ENCODE peak calls at places on chromosome 6, in six cellular contexts. D, M, A, T, W and Z are unnamed samples.

GRCh38 chr6:15534970-15535369 is 127.9 kb downstream of the DTNBP1 start:
- ATAC-seq in D (no peak), M (no peak), A (peak), T (no peak), W (no peak), Z (no peak)

GRCh38 chr6:129606664-129607063 is 103.3 kb downstream of the ARHGAP18 start:
- ATAC-seq in D (no peak), M (no peak), A (no peak), T (no peak), W (no peak), Z (no peak)

GRCh38 chr6:38370653-38371311 is 268.9 kb downstream of the BTBD9 start:
- ATAC-seq in D (no peak), M (no peak), A (no peak), T (no peak), W (no peak), Z (no peak)

GRCh38 chr6:161273356-161273751 is 507 bp downstream of the AGPAT4 start:
- ATAC-seq in D (peak), M (peak), A (no peak), T (peak), W (no peak), Z (peak)

GRCh38 chr6:33812669-33813068 is 8.9 kb upstream of the MLN start:
- ATAC-seq in D (peak), M (no peak), A (peak), T (no peak), W (peak), Z (no peak)

GRCh38 chr6:25369450-25370086 is 90.4 kb downstream of the CARMIL1 start:
- ATAC-seq in D (peak), M (peak), A (peak), T (peak), W (no peak), Z (peak)

GRCh38 chr6:89928604-89929003 is 34.3 kb downstream of the GJA10 start:
- ATAC-seq in D (no peak), M (no peak), A (no peak), T (no peak), W (no peak), Z (no peak)

GRCh38 chr6:168837231-168837903 is 396.4 kb downstream of the SMOC2 start:
- ATAC-seq in D (no peak), M (peak), A (no peak), T (no peak), W (no peak), Z (no peak)

GRCh38 chr6:27518881-27519795 is 46.2 kb upstream of the ZNF184 start:
- ATAC-seq in D (peak), M (peak), A (peak), T (peak), W (peak), Z (peak)

GRCh38 chr6:10196090-10196489 is 218.8 kb downstream of the TFAP2A start:
- ATAC-seq in D (no peak), M (no peak), A (no peak), T (no peak), W (no peak), Z (no peak)

GRCh38 chr6:166744654-166745134 is 117.6 kb upstream of the RPS6KA2 start:
- ATAC-seq in D (no peak), M (no peak), A (no peak), T (no peak), W (no peak), Z (no peak)

GRCh38 chr6:33710296-33711121 is 991 bp downstream of the UQCC2 start:
- ATAC-seq in D (no peak), M (no peak), A (no peak), T (peak), W (peak), Z (no peak)

GRCh38 chr6:28858963-28859362 is 64.8 kb downstream of the TRIM27 start:
- ATAC-seq in D (peak), M (no peak), A (no peak), T (no peak), W (no peak), Z (no peak)

GRCh38 chr6:71349395-71349794 is 60.8 kb downstream of the OGFRL1 start:
- ATAC-seq in D (peak), M (peak), A (peak), T (no peak), W (no peak), Z (no peak)

GRCh38 chr6:149385998-149386646 is 13.9 kb upstream of the SUMO4 start:
- ATAC-seq in D (no peak), M (no peak), A (no peak), T (no peak), W (no peak), Z (no peak)

GRCh38 chr6:85008311-85009015 is 244.1 kb upstream of the TBX18 start:
- ATAC-seq in D (no peak), M (no peak), A (no peak), T (no peak), W (no peak), Z (no peak)

GRCh38 chr6:168455847-168456530 is 15.0 kb downstream of the SMOC2 start:
- ATAC-seq in D (no peak), M (no peak), A (no peak), T (no peak), W (no peak), Z (no peak)

GRCh38 chr6:14305629-14306028 is 188.1 kb downstream of the CD83 start:
- ATAC-seq in D (no peak), M (no peak), A (no peak), T (no peak), W (no peak), Z (no peak)

GRCh38 chr6:78911218-78911617 is 43.9 kb downstream of the IRAK1BP1 start:
- ATAC-seq in D (peak), M (no peak), A (no peak), T (no peak), W (no peak), Z (no peak)

GRCh38 chr6:118799826-118800225 is 94.1 kb upstream of the ASF1A start:
- ATAC-seq in D (peak), M (no peak), A (no peak), T (no peak), W (peak), Z (no peak)

GRCh38 chr6:159842035-159842434 is 42.0 kb downstream of the PNLDC1 start:
- ATAC-seq in D (no peak), M (no peak), A (no peak), T (no peak), W (peak), Z (no peak)

GRCh38 chr6:139580592-139581484 is 206.4 kb upstream of the CITED2 start:
- ATAC-seq in D (no peak), M (no peak), A (no peak), T (no peak), W (no peak), Z (no peak)

GRCh38 chr6:53615633-53616449 is 49.7 kb downstream of the KLHL31 start:
- ATAC-seq in D (peak), M (no peak), A (peak), T (peak), W (peak), Z (no peak)

GRCh38 chr6:72032056-72032455 is 145.7 kb downstream of the RIMS1 start:
- ATAC-seq in D (peak), M (no peak), A (no peak), T (no peak), W (no peak), Z (no peak)

GRCh38 chr6:134435814-134436280 is 117.9 kb upstream of the SGK1 start:
- ATAC-seq in D (no peak), M (no peak), A (no peak), T (no peak), W (peak), Z (no peak)

GRCh38 chr6:65937982-65938381 is 231.0 kb upstream of the EYS start:
- ATAC-seq in D (no peak), M (no peak), A (no peak), T (peak), W (no peak), Z (no peak)

GRCh38 chr6:26360451-26361416 is 4.3 kb upstream of the BTN3A2 start:
- ATAC-seq in D (no peak), M (no peak), A (no peak), T (no peak), W (no peak), Z (no peak)

GRCh38 chr6:16704706-16705402 is 56.4 kb downstream of the ATXN1 start:
- ATAC-seq in D (peak), M (peak), A (no peak), T (peak), W (peak), Z (no peak)

GRCh38 chr6:116316772-116317467 is 37.2 kb upstream of the TSPYL1 start:
- ATAC-seq in D (no peak), M (peak), A (no peak), T (no peak), W (no peak), Z (peak)

GRCh38 chr6:165183496-165184140 is 125.8 kb downstream of the C6orf118 start:
- ATAC-seq in D (no peak), M (no peak), A (no peak), T (no peak), W (no peak), Z (no peak)

GRCh38 chr6:36758516-36759176 is 61.0 kb downstream of the RAB44 start:
- ATAC-seq in D (no peak), M (no peak), A (no peak), T (peak), W (peak), Z (peak)

GRCh38 chr6:29696147-29697129 is 15.5 kb upstream of the ZFP57 start:
- ATAC-seq in D (peak), M (no peak), A (peak), T (no peak), W (peak), Z (no peak)

GRCh38 chr6:4899249-4899648 is 104.6 kb downstream of the RPP40 start:
- ATAC-seq in D (no peak), M (no peak), A (no peak), T (no peak), W (no peak), Z (no peak)
- H3K27ac ChIP-seq in D (no peak), M (no peak), A (no peak), T (no peak), W (no peak), Z (no peak)

GRCh38 chr6:82017316-82017715 is 230.2 kb downstream of the IBTK start:
- ATAC-seq in D (peak), M (peak), A (no peak), T (peak), W (peak), Z (peak)

GRCh38 chr6:82013561-82014275 is 233.8 kb downstream of the IBTK start:
- ATAC-seq in D (peak), M (peak), A (peak), T (peak), W (no peak), Z (peak)

GRCh38 chr6:82017773-82018172 is 229.8 kb downstream of the IBTK start:
- ATAC-seq in D (no peak), M (no peak), A (no peak), T (no peak), W (no peak), Z (no peak)

GRCh38 chr6:82015526-82015925 is 232.0 kb downstream of the IBTK start:
- ATAC-seq in D (no peak), M (no peak), A (peak), T (no peak), W (no peak), Z (no peak)

DNA sequence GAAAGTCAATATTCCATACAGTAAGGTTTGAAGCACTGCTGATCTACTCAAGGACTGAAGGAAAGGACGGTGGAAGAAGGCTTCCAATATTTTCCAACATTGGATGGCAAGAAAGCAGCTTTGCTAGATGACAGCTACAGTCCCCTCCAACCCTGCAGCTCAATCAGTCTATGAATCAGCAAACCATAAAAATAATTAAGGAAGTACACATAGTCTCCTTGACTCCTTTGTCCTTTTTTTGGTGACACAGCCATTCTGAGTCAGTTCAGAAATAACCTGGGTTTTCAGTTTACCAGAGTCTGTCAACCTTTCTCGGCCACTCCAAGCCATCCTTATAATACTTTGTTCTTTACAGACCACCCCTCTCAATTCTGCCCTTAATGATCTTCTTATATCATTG is 232.5 kb downstream of the IBTK start:
- ATAC-seq in D (peak), M (no peak), A (no peak), T (no peak), W (peak), Z (no peak)
- H3K27ac ChIP-seq in D (no peak), M (peak), A (no peak), T (peak), W (no peak), Z (peak)

GRCh38 chr6:107864235-107864970 is 40.3 kb upstream of the SCML4 start:
- ATAC-seq in D (no peak), M (no peak), A (no peak), T (no peak), W (no peak), Z (no peak)
- H3K27ac ChIP-seq in D (no peak), M (no peak), A (no peak), T (no peak), W (no peak), Z (no peak)

GRCh38 chr6:6686176-6686575 is 97.7 kb downstream of the LY86 start:
- ATAC-seq in D (no peak), M (no peak), A (no peak), T (no peak), W (no peak), Z (no peak)
- H3K27ac ChIP-seq in D (peak), M (no peak), A (peak), T (peak), W (no peak), Z (no peak)

DNA sequence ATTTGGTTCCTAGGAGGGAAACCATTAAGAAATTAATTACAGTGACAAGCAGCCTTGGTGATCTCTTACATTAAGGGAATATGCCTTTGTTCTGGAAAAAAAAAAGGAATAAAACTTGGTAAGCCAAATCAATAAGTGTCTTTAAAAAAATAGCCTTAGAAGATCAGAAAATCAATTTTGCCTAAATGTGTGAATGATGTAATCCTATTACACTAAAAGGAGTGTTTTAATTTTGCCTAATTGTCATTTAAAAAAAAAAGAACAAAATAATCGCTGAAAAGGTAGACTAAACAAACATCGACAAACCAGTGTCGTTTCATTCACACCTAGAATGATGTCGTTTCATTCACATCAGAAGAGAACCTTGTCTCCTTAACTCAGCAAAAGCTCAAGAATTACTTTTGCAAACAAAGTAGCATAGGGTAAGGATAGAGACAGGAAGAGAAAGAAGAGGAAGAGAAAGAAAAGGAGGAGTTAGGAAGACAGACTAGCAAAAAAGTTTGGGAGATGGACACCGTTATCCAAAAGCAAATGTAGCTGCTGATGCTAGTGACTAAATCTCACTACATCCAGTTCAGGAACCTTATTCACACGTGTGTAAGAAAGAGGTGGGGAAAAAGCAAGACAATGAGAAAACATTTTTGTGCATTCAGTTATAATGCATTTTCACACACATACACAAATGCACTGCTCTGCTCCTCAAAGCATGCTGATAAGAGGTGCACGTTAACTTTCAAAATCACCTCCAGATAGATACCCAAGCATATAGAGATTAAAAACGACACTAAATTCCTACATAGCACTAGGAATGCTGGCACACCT is 60.6 kb downstream of the HIVEP2 start:
- ATAC-seq in D (no peak), M (no peak), A (no peak), T (no peak), W (peak), Z (no peak)
- H3K27ac ChIP-seq in D (peak), M (peak), A (no peak), T (peak), W (peak), Z (peak)

GRCh38 chr6:52577778-52578473 is 1.1 kb upstream of the TRAM2 start:
- ATAC-seq in D (no peak), M (no peak), A (no peak), T (no peak), W (no peak), Z (no peak)

GRCh38 chr6:52576054-52576391 is 837 bp downstream of the TRAM2 start:
- ATAC-seq in D (no peak), M (no peak), A (peak), T (peak), W (no peak), Z (no peak)

GRCh38 chr6:52575490-52575868 is 1.4 kb downstream of the TRAM2 start:
- ATAC-seq in D (no peak), M (no peak), A (no peak), T (no peak), W (no peak), Z (no peak)

GRCh38 chr6:52577022-52577777 is at the start of gene TRAM2:
- ATAC-seq in D (peak), M (peak), A (peak), T (peak), W (peak), Z (peak)

DNA sequence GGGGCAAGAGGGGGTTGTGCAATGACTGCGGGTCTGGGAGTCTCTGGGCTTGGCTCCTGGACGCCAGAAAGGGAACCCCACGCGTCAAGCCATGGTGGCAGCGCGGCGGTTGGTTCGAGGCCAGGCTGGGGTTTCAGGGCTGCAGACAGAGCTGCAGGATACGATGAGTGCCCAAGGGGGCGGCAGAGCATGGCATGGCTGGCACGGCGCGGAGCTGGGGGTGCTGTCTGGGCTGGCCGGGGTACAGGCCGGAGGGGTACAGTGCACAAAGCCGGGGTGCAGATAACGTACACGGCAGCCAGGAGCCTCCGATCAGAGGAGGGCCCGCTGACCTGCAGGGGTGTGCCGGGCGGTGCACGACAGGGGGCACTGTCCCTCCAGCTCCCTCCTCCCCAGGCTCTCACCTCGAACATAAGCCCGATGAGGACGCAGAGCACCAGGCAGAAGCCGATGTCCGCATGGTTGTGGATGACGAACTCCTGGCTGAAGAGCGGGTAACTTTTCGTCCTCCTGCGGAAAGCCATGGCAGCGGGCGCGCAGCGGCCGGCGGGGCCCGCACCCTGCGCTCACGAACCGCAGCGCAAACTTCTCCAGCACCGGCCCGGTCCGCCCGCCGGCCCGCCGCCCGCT is 353 bp downstream of the TRAM2 start:
- ATAC-seq in D (peak), M (peak), A (peak), T (peak), W (peak), Z (peak)
- H3K27ac ChIP-seq in D (no peak), M (peak), A (peak), T (peak), W (peak), Z (peak)

GRCh38 chr6:391559-392440 is at the start of gene IRF4:
- ATAC-seq in D (peak), M (peak), A (peak), T (no peak), W (no peak), Z (peak)

GRCh38 chr6:389143-389542 is 2.4 kb upstream of the IRF4 start:
- ATAC-seq in D (no peak), M (no peak), A (no peak), T (no peak), W (no peak), Z (no peak)

GRCh38 chr6:389622-390021 is 1.9 kb upstream of the IRF4 start:
- ATAC-seq in D (no peak), M (no peak), A (no peak), T (no peak), W (no peak), Z (no peak)

GRCh38 chr6:392441-393390 is 1.2 kb downstream of the IRF4 start:
- ATAC-seq in D (peak), M (peak), A (no peak), T (no peak), W (no peak), Z (no peak)

GRCh38 chr6:390914-391558 is 516 bp upstream of the IRF4 start:
- ATAC-seq in D (no peak), M (no peak), A (no peak), T (no peak), W (no peak), Z (no peak)
- H3K27ac ChIP-seq in D (no peak), M (no peak), A (no peak), T (no peak), W (no peak), Z (no peak)